ENCODE peak calls at places on chromosomes 5 and 9, in four cellular contexts. C is mesenteric fat pad, S is ureter, P is SK-MEL-5. Q is an unnamed sample.

GRCh38 chr9:136122425-136123383 is 4.0 kb upstream of the TMEM250 start:
- DNase-seq in C (no peak), S (peak), P (peak), Q (peak)

GRCh38 chr9:79975471-79976316 is 403.9 kb downstream of the TLE4 start:
- DNase-seq in C (no peak), S (peak), P (no peak), Q (no peak)

GRCh38 chr5:67998709-67999251 is 216.8 kb upstream of the PIK3R1 start:
- DNase-seq in C (no peak), S (peak), P (peak), Q (no peak)

GRCh38 chr5:9283021-9283420 is 262.9 kb downstream of the SEMA5A start:
- DNase-seq in C (no peak), S (no peak), P (peak), Q (no peak)

GRCh38 chr5:176774216-176775171 is 35.9 kb upstream of the UNC5A start:
- DNase-seq in C (peak), S (peak), P (no peak), Q (no peak)

GRCh38 chr5:80117446-80117845 is 82.3 kb downstream of the THBS4 start:
- DNase-seq in C (no peak), S (no peak), P (no peak), Q (no peak)

GRCh38 chr9:121350993-121351561 is 19.0 kb downstream of the STOM start:
- DNase-seq in C (no peak), S (peak), P (peak), Q (no peak)

GRCh38 chr5:55599148-55600050 is 64.6 kb upstream of the PLPP1 start:
- DNase-seq in C (no peak), S (peak), P (no peak), Q (no peak)

GRCh38 chr5:126348855-126349635 is 74.2 kb upstream of the GRAMD2B start:
- DNase-seq in C (no peak), S (no peak), P (peak), Q (no peak)

GRCh38 chr9:109150925-109151547 is 16.0 kb downstream of the FRRS1L start:
- DNase-seq in C (no peak), S (no peak), P (no peak), Q (no peak)

Q was measured in immature natural killer cell.